ENCODE peak calls at places on chromosomes 13 and 19, in eight cellular contexts. R is fibroblast of mammary gland, D is type B pancreatic cell, J is stomach, A is H9, C is heart left ventricle, F is HFFc6, O is OCI-LY7. U is an unnamed sample.

GRCh38 chr19:43672061-43672679 is 2.2 kb upstream of the PLAUR start:
- DNase-seq in R (no peak), D (no peak), J (no peak), A (no peak), C (no peak), F (no peak), O (no peak), U (no peak)

GRCh38 chr13:70107498-70108271 is at the start of gene ATXN8OS:
- DNase-seq in R (no peak), D (no peak), J (no peak), A (peak), C (no peak), F (no peak), O (no peak), U (no peak)

GRCh38 chr19:7475665-7476064 is 13.2 kb downstream of the PEX11G start:
- DNase-seq in R (no peak), D (no peak), J (no peak), A (no peak), C (no peak), F (no peak), O (no peak), U (no peak)

GRCh38 chr19:5805465-5806132 is 732 bp downstream of the NRTN start:
- DNase-seq in R (no peak), D (no peak), J (peak), A (peak), C (peak), F (peak), O (peak), U (no peak)

GRCh38 chr13:62721893-62722292 is 1306.2 kb upstream of the PCDH20 start:
- DNase-seq in R (no peak), D (no peak), J (no peak), A (no peak), C (no peak), F (no peak), O (no peak), U (no peak)

GRCh38 chr19:30393046-30393445 is 20.9 kb downstream of the ZNF536 start:
- DNase-seq in R (no peak), D (no peak), J (no peak), A (no peak), C (no peak), F (no peak), O (no peak), U (no peak)

GRCh38 chr19:1206733-1207301 is 1.2 kb downstream of the STK11 start:
- DNase-seq in R (no peak), D (no peak), J (no peak), A (peak), C (no peak), F (no peak), O (peak), U (no peak)

GRCh38 chr13:35354305-35354704 is 122.2 kb downstream of the MAB21L1 start:
- DNase-seq in R (no peak), D (no peak), J (no peak), A (no peak), C (no peak), F (no peak), O (no peak), U (no peak)

GRCh38 chr19:7254590-7254989 is 39.6 kb downstream of the INSR start:
- DNase-seq in R (no peak), D (no peak), J (no peak), A (no peak), C (no peak), F (no peak), O (no peak), U (no peak)

GRCh38 chr19:29696045-29696682 is 18.9 kb downstream of the C19orf12 start:
- DNase-seq in R (no peak), D (no peak), J (no peak), A (no peak), C (no peak), F (no peak), O (no peak), U (no peak)

GRCh38 chr13:57569981-57570380 is 61.6 kb upstream of the PCDH17 start:
- DNase-seq in R (no peak), D (no peak), J (no peak), A (no peak), C (no peak), F (no peak), O (no peak), U (peak)

GRCh38 chr19:48997972-48998371 is 4.3 kb downstream of the RUVBL2 start:
- DNase-seq in R (peak), D (no peak), J (peak), A (peak), C (no peak), F (peak), O (peak), U (no peak)

GRCh38 chr13:34942732-34943674 is 933 bp downstream of the NBEA start:
- DNase-seq in R (no peak), D (no peak), J (peak), A (peak), C (peak), F (no peak), O (peak), U (no peak)

GRCh38 chr19:16217671-16218464 is 20.2 kb downstream of the AP1M1 start:
- DNase-seq in R (no peak), D (no peak), J (no peak), A (no peak), C (no peak), F (no peak), O (no peak), U (no peak)

GRCh38 chr13:114065141-114065925 is 67.1 kb downstream of the RASA3 start:
- DNase-seq in R (peak), D (no peak), J (peak), A (peak), C (peak), F (peak), O (no peak), U (peak)
- TF ChIP-seq CTCF in R (no peak), D (no peak), J (no peak), A (no peak), C (no peak), F (peak), O (no peak), U (no peak)

GRCh38 chr19:35144259-35144599 is 1.2 kb downstream of the FXYD7 start:
- DNase-seq in R (no peak), D (no peak), J (no peak), A (no peak), C (no peak), F (no peak), O (no peak), U (no peak)

GRCh38 chr19:35141627-35142401 is 1.2 kb upstream of the FXYD7 start:
- DNase-seq in R (no peak), D (no peak), J (no peak), A (no peak), C (no peak), F (no peak), O (peak), U (no peak)

GRCh38 chr19:35143818-35144217 is 763 bp downstream of the FXYD7 start:
- DNase-seq in R (no peak), D (no peak), J (no peak), A (no peak), C (no peak), F (no peak), O (no peak), U (no peak)

GRCh38 chr19:35142531-35143230 is 374 bp upstream of the FXYD7 start:
- DNase-seq in R (no peak), D (no peak), J (peak), A (peak), C (no peak), F (no peak), O (peak), U (no peak)

DNA sequence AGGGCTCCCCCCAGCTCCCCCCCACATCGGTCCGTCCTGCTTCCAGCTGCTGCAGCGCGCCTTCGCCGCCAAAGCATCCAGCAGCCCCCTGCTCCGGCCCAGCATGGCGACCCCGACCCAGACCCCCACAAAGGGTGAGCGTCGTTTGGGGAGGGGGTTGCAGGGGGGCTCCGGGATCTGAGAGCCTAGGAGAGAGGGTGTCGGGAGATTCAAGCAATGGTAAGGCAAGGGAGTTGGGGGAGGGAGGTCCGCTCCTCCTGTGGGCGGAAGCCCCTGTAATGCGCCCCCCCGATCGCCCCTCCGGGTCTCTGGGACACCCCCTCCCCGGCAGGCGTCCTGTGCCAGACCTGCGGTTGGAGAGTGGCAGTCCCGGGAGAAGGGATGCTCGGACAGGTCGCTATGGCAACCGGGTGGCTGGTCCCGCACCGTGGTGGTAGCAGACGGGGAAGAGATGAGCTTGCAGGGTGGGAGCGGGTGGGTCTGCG is at the start of gene FXYD7:
- DNase-seq in R (no peak), D (no peak), J (no peak), A (peak), C (no peak), F (no peak), O (no peak), U (no peak)
- TF ChIP-seq CTCF in R (no peak), D (peak), J (no peak), A (peak), C (no peak), F (peak), O (no peak), U (no peak)

DNA sequence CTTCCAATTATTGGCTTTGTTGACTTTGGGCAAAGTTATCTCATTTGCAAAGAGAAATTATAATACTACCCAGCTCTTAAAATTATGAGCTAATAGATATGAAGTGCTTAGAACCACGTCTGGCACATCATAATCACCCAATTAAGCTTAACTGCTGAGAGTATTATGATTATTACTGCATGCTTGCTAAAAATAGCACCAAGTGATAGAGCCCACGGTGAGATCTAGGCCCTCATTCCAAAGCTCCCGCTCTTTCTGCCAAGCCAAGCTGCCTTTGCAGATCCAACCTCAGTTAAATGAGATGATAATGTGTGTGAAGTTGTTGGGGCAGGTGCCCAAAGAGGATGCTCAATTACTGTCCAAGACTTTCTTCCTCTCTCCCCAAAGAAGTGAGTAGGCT is 6.5 kb upstream of the EDDM13 start:
- DNase-seq in R (no peak), D (no peak), J (no peak), A (no peak), C (no peak), F (no peak), O (no peak), U (no peak)
- TF ChIP-seq CTCF in R (no peak), D (no peak), J (no peak), A (no peak), C (no peak), F (no peak), O (no peak), U (no peak)

GRCh38 chr19:51259348-51260245 is 8.7 kb downstream of the SIGLECL1 start:
- DNase-seq in R (peak), D (no peak), J (no peak), A (peak), C (no peak), F (peak), O (peak), U (no peak)
- TF ChIP-seq CTCF in R (peak), D (peak), J (no peak), A (peak), C (peak), F (peak), O (peak), U (peak)

GRCh38 chr19:3491396-3492119 is 8.3 kb upstream of the SMIM44 start:
- DNase-seq in R (no peak), D (no peak), J (no peak), A (no peak), C (no peak), F (no peak), O (no peak), U (no peak)
- TF ChIP-seq CTCF in R (no peak), D (no peak), J (no peak), A (no peak), C (no peak), F (no peak), O (no peak), U (no peak)

DNA sequence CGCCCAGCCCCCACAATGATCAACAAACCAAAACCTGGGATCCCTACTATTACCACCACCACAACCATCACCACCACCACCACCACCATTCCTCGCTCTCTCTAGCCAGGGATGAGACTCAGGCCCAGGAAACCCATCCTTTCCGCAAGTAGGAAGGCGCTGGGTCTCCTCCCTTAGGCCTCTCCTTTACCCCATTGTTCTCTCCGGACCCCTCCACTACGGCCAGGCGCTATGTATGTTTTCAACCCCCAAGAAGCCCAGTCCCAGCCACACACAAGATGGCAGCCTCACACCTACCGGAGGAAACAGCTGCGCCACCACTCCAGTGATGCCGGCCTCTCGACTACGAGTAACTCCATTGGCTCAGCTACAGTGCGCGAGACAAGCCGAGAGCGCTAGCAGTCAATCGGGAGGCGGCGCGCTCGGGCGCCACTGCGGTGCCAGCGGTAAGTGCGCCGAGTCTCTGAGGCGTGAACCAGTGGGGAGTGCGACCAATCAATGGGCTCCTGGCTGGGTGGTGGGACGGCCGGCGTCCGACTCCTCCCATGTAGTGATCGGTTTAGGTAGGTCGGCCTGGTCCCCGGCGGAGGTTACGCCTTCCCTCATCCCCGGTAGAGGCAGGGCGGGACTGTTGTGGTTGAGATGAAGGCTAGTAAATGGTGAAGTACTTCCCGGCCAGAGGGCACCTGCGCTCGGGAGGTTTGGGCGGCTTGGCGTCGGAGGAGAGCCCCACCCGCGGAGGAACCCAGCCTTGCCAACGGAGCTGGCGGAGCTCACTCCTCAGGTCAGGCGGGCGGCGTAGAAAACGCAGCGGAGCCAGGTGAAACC is at the start of the genes CAB39L and SETDB2:
- DNase-seq in R (peak), D (peak), J (peak), A (peak), C (peak), F (peak), O (peak), U (peak)
- TF ChIP-seq CTCF in R (peak), D (peak), J (no peak), A (peak), C (peak), F (peak), O (peak), U (peak)

GRCh38 chr13:25046274-25046984 is 49.5 kb upstream of the PABPC3 start:
- DNase-seq in R (no peak), D (no peak), J (no peak), A (peak), C (no peak), F (no peak), O (no peak), U (no peak)

GRCh38 chr13:25046985-25047660 is 48.8 kb upstream of the PABPC3 start:
- DNase-seq in R (peak), D (no peak), J (no peak), A (peak), C (no peak), F (no peak), O (no peak), U (no peak)

GRCh38 chr13:25042141-25042540 is 53.8 kb upstream of the PABPC3 start:
- DNase-seq in R (no peak), D (no peak), J (no peak), A (no peak), C (no peak), F (no peak), O (no peak), U (no peak)

DNA sequence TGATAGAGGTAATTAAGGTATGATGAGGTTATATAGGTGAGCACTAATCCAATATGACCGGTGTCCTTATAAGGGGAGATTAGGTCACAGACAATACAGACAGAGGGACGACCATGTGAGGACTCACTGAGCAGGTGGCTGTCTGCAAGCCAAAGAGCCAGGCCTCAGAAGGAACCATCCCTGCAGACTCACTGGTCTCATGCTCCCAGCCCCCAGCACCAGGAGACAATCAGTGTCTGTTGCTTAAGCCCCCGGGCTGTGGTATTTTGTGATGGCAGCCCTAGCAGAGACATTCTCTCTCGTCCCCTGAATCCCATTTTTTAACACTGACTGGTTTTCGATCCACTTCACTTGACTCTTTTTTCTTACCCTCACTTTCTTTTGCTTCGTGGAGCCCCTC is 51.9 kb upstream of the PABPC3 start:
- DNase-seq in R (no peak), D (no peak), J (no peak), A (no peak), C (no peak), F (no peak), O (no peak), U (no peak)
- TF ChIP-seq CTCF in R (no peak), D (no peak), J (no peak), A (no peak), C (no peak), F (no peak), O (no peak), U (no peak)

GRCh38 chr13:37960427-37960826 is 90.9 kb upstream of the TRPC4 start:
- DNase-seq in R (no peak), D (no peak), J (no peak), A (no peak), C (no peak), F (no peak), O (peak), U (no peak)
- TF ChIP-seq CTCF in R (peak), D (peak), J (no peak), A (peak), C (no peak), F (peak), O (peak), U (peak)

DNA sequence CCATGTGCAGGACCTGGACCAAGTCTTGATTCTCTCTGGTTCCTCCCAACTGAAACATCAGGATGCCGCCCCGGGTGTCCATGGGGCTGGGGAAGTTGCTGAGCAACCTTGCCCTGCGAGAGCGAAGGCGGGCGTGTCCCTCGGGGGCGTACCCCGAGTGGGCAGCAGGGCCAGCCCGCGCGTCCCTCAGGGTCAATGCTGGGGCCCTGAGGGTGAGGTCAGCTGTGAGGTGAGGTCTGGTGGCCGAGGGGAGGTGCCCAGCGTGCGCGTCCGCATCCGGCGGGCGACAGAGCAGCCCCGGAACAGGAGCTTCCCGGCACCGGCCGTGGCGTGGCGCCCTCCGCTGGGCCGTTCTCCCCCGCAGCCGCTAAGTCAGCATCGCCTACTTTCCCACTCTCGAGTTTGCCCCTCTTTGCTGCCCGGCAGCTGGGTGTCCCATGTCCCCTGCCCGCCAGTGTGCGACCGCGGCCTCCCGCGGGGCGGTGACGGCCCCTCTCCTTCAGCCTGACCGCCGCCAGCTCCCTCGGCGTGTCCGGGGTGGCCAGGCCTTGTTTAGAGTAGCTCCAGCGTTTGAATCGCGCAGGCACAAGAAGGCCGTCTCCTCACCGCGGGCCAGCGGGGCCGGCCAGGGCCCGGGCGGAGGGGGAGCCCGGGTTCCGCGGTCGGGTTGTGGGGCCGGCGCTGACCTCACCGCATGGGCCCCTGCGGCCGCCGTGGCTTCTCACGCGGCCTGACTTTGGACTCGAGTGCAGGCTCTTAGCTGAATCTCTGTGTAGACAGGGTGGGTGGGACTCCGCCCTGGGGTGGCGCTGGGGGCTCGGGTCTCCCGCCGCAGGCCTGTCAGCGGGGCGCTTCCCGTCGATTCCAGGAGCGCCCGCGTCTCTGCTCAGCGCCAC is 33.0 kb downstream of the GJA3 start:
- DNase-seq in R (peak), D (no peak), J (peak), A (peak), C (peak), F (peak), O (no peak), U (no peak)
- TF ChIP-seq CTCF in R (peak), D (peak), J (no peak), A (peak), C (peak), F (peak), O (no peak), U (peak)

DNA sequence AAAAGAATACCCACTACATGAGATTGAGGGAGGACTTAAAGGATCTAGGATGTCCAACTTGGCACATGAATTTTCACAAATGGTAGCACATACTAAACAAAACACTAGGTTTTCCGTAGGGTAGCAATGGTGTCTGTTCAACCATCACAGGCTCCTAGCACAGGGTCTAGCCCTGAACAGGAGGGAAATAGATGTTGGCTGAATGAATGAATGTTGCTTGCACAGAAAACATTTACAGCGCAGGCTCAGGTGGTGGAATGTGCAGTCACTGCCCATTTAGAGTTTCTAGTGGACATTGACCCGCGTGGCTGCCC is 1.9 kb upstream of the MYCBP2 start:
- DNase-seq in R (no peak), D (no peak), J (no peak), A (no peak), C (no peak), F (no peak), O (no peak), U (no peak)
- TF ChIP-seq CTCF in R (no peak), D (no peak), J (no peak), A (no peak), C (no peak), F (no peak), O (no peak), U (no peak)

U was measured in astrocyte of the cerebellum.